ENCODE peak calls at places on chromosomes 13 and 19, in seven cellular contexts. One of them, this sample, is unnamed.

GRCh38 chr13:33087091-33087490 is 70.9 kb downstream of the KL start:
- DNase-seq in uterus: no peak
- DNase-seq in GM13977: no peak
- DNase-seq in omental fat pad: no peak
- DNase-seq in coronary artery: no peak
- DNase-seq in endothelial cell: no peak
- DNase-seq in stomach: no peak
- DNase-seq in this sample: no peak

GRCh38 chr19:33472696-33473624 is 48.6 kb downstream of the PEPD start:
- DNase-seq in uterus: peak; percentile 23
- DNase-seq in stomach: no peak
- DNase-seq in GM13977: no peak
- DNase-seq in endothelial cell: no peak
- DNase-seq in omental fat pad: no peak
- DNase-seq in coronary artery: no peak
- DNase-seq in this sample: no peak

GRCh38 chr19:22945560-22945959 is 57.4 kb downstream of the ZNF728 start:
- DNase-seq in endothelial cell: no peak
- DNase-seq in uterus: no peak
- DNase-seq in omental fat pad: no peak
- DNase-seq in stomach: no peak
- DNase-seq in GM13977: no peak
- DNase-seq in coronary artery: no peak
- DNase-seq in this sample: no peak

GRCh38 chr19:38527466-38528136 is 90.2 kb downstream of the MAP4K1 start:
- DNase-seq in omental fat pad: no peak
- DNase-seq in stomach: no peak
- DNase-seq in coronary artery: no peak
- DNase-seq in GM13977: no peak
- DNase-seq in endothelial cell: no peak
- DNase-seq in uterus: no peak
- DNase-seq in this sample: no peak

GRCh38 chr19:53157601-53158000 is 1.3 kb downstream of the ZNF347 start:
- DNase-seq in coronary artery: no peak
- DNase-seq in stomach: no peak
- DNase-seq in omental fat pad: no peak
- DNase-seq in uterus: no peak
- DNase-seq in GM13977: no peak
- DNase-seq in endothelial cell: peak; percentile 9
- DNase-seq in this sample: no peak

GRCh38 chr13:87052731-87053130 is 618.4 kb upstream of the SLITRK5 start:
- DNase-seq in uterus: no peak
- DNase-seq in coronary artery: no peak
- DNase-seq in GM13977: no peak
- DNase-seq in omental fat pad: no peak
- DNase-seq in stomach: no peak
- DNase-seq in endothelial cell: no peak
- DNase-seq in this sample: no peak

GRCh38 chr13:97346561-97347254 is 87.3 kb upstream of the RAP2A start:
- DNase-seq in stomach: no peak
- DNase-seq in endothelial cell: no peak
- DNase-seq in GM13977: no peak
- DNase-seq in coronary artery: no peak
- DNase-seq in uterus: no peak
- DNase-seq in omental fat pad: no peak
- DNase-seq in this sample: no peak

GRCh38 chr19:23283925-23284324 is 33.7 kb upstream of the ZNF724 start:
- DNase-seq in stomach: peak; percentile 50
- DNase-seq in omental fat pad: peak; percentile 35
- DNase-seq in GM13977: peak; percentile 27
- DNase-seq in coronary artery: no peak
- DNase-seq in endothelial cell: peak; percentile 43
- DNase-seq in uterus: peak; percentile 26
- DNase-seq in this sample: peak; percentile 32

GRCh38 chr13:48542581-48543341 is 9.9 kb upstream of the RCBTB2 start:
- DNase-seq in uterus: peak; percentile 47
- DNase-seq in coronary artery: no peak
- DNase-seq in endothelial cell: peak; percentile 39
- DNase-seq in GM13977: no peak
- DNase-seq in stomach: peak; percentile 58
- DNase-seq in omental fat pad: no peak
- DNase-seq in this sample: peak; percentile 24

GRCh38 chr19:40217027-40217810 is 965 bp downstream of the TTC9B start:
- DNase-seq in endothelial cell: peak; percentile 43
- DNase-seq in GM13977: no peak
- DNase-seq in uterus: no peak
- DNase-seq in coronary artery: no peak
- DNase-seq in stomach: peak; percentile 65
- DNase-seq in omental fat pad: no peak
- DNase-seq in this sample: peak; percentile 89

GRCh38 chr13:24341439-24341838 is 32.1 kb downstream of the C1QTNF9 start:
- DNase-seq in GM13977: no peak
- DNase-seq in stomach: peak; percentile 60
- DNase-seq in endothelial cell: no peak
- DNase-seq in omental fat pad: no peak
- DNase-seq in coronary artery: no peak
- DNase-seq in uterus: no peak
- DNase-seq in this sample: no peak

GRCh38 chr13:99178636-99179035 is 22.0 kb upstream of the UBAC2 start:
- DNase-seq in endothelial cell: no peak
- DNase-seq in uterus: no peak
- DNase-seq in stomach: no peak
- DNase-seq in omental fat pad: no peak
- DNase-seq in GM13977: no peak
- DNase-seq in coronary artery: no peak
- DNase-seq in this sample: no peak

GRCh38 chr19:47716270-47716937 is 3.2 kb downstream of the EHD2 start:
- DNase-seq in uterus: no peak
- DNase-seq in coronary artery: no peak
- DNase-seq in endothelial cell: no peak
- DNase-seq in GM13977: no peak
- DNase-seq in stomach: no peak
- DNase-seq in omental fat pad: no peak
- DNase-seq in this sample: no peak

GRCh38 chr13:108084840-108085239 is 130.5 kb downstream of the LIG4 start:
- DNase-seq in coronary artery: no peak
- DNase-seq in omental fat pad: no peak
- DNase-seq in GM13977: no peak
- DNase-seq in uterus: no peak
- DNase-seq in stomach: no peak
- DNase-seq in endothelial cell: no peak
- DNase-seq in this sample: no peak

GRCh38 chr13:108082481-108082880 is 132.9 kb downstream of the LIG4 start:
- DNase-seq in stomach: no peak
- DNase-seq in uterus: no peak
- DNase-seq in coronary artery: no peak
- DNase-seq in endothelial cell: no peak
- DNase-seq in GM13977: no peak
- DNase-seq in omental fat pad: no peak
- DNase-seq in this sample: no peak

GRCh38 chr13:108087813-108088212 is 127.5 kb downstream of the LIG4 start:
- DNase-seq in uterus: no peak
- DNase-seq in GM13977: no peak
- DNase-seq in omental fat pad: no peak
- DNase-seq in coronary artery: no peak
- DNase-seq in endothelial cell: no peak
- DNase-seq in stomach: no peak
- DNase-seq in this sample: no peak

GRCh38 chr13:108086678-108087077 is 128.7 kb downstream of the LIG4 start:
- DNase-seq in coronary artery: no peak
- DNase-seq in endothelial cell: peak; percentile 8
- DNase-seq in GM13977: no peak
- DNase-seq in stomach: no peak
- DNase-seq in uterus: no peak
- DNase-seq in omental fat pad: no peak
- DNase-seq in this sample: peak; percentile 23

GRCh38 chr13:108083056-108083455 is 132.3 kb downstream of the LIG4 start:
- DNase-seq in stomach: no peak
- DNase-seq in uterus: no peak
- DNase-seq in GM13977: no peak
- DNase-seq in omental fat pad: no peak
- DNase-seq in endothelial cell: no peak
- DNase-seq in coronary artery: no peak
- DNase-seq in this sample: no peak
- TF ChIP-seq CTCF in stomach: no peak
- TF ChIP-seq CTCF in uterus: no peak
- TF ChIP-seq CTCF in GM13977: no peak
- TF ChIP-seq CTCF in omental fat pad: no peak
- TF ChIP-seq CTCF in endothelial cell: no peak
- TF ChIP-seq CTCF in coronary artery: no peak
- TF ChIP-seq CTCF in this sample: no peak

GRCh38 chr13:36675213-36675536 is 1.4 kb downstream of the SERTM1 start:
- DNase-seq in coronary artery: no peak
- DNase-seq in stomach: no peak
- DNase-seq in uterus: no peak
- DNase-seq in GM13977: no peak
- DNase-seq in endothelial cell: no peak
- DNase-seq in omental fat pad: no peak
- DNase-seq in this sample: no peak

GRCh38 chr13:36673352-36673751 is 468 bp upstream of the SERTM1 start:
- DNase-seq in uterus: no peak
- DNase-seq in endothelial cell: no peak
- DNase-seq in stomach: no peak
- DNase-seq in coronary artery: no peak
- DNase-seq in GM13977: no peak
- DNase-seq in omental fat pad: no peak
- DNase-seq in this sample: no peak

GRCh38 chr13:36674337-36675212 is 755 bp downstream of the SERTM1 start:
- DNase-seq in GM13977: no peak
- DNase-seq in coronary artery: no peak
- DNase-seq in stomach: no peak
- DNase-seq in endothelial cell: no peak
- DNase-seq in omental fat pad: no peak
- DNase-seq in uterus: no peak
- DNase-seq in this sample: no peak

GRCh38 chr13:36673838-36674326 is at the start of gene SERTM1:
- DNase-seq in uterus: peak; percentile 74
- DNase-seq in omental fat pad: no peak
- DNase-seq in coronary artery: no peak
- DNase-seq in GM13977: no peak
- DNase-seq in endothelial cell: peak; percentile 50
- DNase-seq in stomach: no peak
- DNase-seq in this sample: no peak
- TF ChIP-seq CTCF in uterus: no peak
- TF ChIP-seq CTCF in omental fat pad: no peak
- TF ChIP-seq CTCF in coronary artery: no peak
- TF ChIP-seq CTCF in GM13977: no peak
- TF ChIP-seq CTCF in endothelial cell: no peak
- TF ChIP-seq CTCF in stomach: no peak
- TF ChIP-seq CTCF in this sample: no peak

DNA sequence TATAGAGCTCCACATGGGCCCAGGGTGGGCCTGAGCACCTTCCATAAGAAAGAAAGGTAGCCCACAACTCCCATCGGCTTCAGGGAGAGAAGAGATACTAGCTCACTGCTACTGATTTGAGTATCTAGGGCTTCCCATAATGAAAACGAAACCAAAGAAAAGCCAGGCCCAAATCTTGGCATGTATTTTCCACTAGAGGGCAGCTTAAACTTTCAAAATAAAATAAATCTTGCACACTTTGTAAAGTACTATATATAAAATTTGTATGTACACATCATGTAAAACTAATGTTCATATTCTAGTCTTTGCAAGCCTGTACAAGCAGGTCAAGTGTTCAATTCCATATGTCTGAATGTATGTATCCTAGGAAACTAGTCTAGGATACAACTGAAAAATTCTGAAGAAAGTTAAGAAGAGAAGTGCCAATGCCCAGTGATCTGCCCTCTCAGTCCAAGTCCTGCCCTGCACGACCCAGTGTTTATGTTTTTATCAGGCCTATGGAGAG is 475.9 kb downstream of the UQCRFS1 start:
- DNase-seq in GM13977: no peak
- DNase-seq in uterus: no peak
- DNase-seq in endothelial cell: no peak
- DNase-seq in coronary artery: no peak
- DNase-seq in stomach: no peak
- DNase-seq in omental fat pad: no peak
- DNase-seq in this sample: peak; percentile 7
- TF ChIP-seq CTCF in GM13977: peak; percentile 28
- TF ChIP-seq CTCF in uterus: peak; percentile 48
- TF ChIP-seq CTCF in endothelial cell: peak; percentile 73
- TF ChIP-seq CTCF in coronary artery: peak; percentile 20
- TF ChIP-seq CTCF in stomach: peak; percentile 13
- TF ChIP-seq CTCF in omental fat pad: no peak
- TF ChIP-seq CTCF in this sample: peak; percentile 42

GRCh38 chr19:8115805-8116396 is 33.5 kb downstream of the FBN3 start:
- DNase-seq in uterus: no peak
- DNase-seq in stomach: no peak
- DNase-seq in coronary artery: no peak
- DNase-seq in GM13977: no peak
- DNase-seq in omental fat pad: no peak
- DNase-seq in endothelial cell: no peak
- DNase-seq in this sample: no peak

GRCh38 chr19:8113017-8113416 is 36.4 kb downstream of the FBN3 start:
- DNase-seq in uterus: no peak
- DNase-seq in omental fat pad: no peak
- DNase-seq in GM13977: no peak
- DNase-seq in coronary artery: no peak
- DNase-seq in endothelial cell: no peak
- DNase-seq in stomach: no peak
- DNase-seq in this sample: peak; percentile 18

GRCh38 chr19:8117991-8118390 is 31.4 kb downstream of the FBN3 start:
- DNase-seq in omental fat pad: no peak
- DNase-seq in endothelial cell: no peak
- DNase-seq in stomach: no peak
- DNase-seq in coronary artery: no peak
- DNase-seq in GM13977: no peak
- DNase-seq in uterus: no peak
- DNase-seq in this sample: no peak

GRCh38 chr19:8120636-8121480 is 28.5 kb downstream of the FBN3 start:
- DNase-seq in uterus: no peak
- DNase-seq in GM13977: no peak
- DNase-seq in omental fat pad: no peak
- DNase-seq in stomach: no peak
- DNase-seq in endothelial cell: no peak
- DNase-seq in coronary artery: no peak
- DNase-seq in this sample: no peak

DNA sequence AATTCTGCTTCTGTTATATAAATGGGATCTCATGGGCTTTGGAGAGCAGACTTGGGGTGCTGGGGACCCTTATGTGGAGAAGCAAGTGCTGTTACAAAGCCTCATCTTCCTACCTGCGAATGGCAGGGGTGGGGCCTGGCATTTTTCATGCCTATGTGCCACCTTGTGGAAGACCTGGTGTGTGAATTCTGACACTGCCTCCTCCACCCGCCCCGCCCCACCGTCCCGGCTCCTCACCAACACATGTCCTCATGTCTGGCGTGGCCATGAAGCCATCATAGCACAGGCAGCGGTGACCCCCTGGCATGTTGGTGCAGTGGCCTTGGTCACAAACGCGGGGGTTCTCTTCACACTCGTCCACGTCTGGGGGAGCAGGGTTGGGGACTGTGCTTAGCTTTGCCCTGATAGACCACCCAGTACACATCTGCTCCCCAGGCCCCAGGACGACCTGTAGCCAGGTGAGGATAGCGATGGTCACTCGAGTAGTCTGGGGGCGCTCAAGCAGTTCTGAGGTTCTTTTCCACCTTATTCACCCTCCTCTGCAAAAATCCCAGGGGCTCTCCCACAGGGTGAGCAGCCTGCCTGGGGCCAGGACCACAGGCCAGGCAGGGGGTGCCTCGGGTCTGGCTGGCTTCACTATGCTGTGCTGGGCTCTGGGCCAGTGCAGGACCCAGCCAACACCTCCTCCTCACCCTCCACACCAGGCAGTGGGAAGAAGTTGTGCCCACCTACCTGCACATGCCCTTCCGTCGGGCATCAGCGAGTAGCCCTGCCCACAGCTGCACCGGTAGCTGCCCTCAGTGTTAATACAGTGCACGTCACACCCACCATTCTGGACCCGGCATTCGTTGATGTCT is 32.7 kb downstream of the FBN3 start:
- DNase-seq in endothelial cell: no peak
- DNase-seq in uterus: no peak
- DNase-seq in GM13977: no peak
- DNase-seq in stomach: no peak
- DNase-seq in coronary artery: no peak
- DNase-seq in omental fat pad: no peak
- DNase-seq in this sample: peak; percentile 44
- TF ChIP-seq CTCF in endothelial cell: no peak
- TF ChIP-seq CTCF in uterus: no peak
- TF ChIP-seq CTCF in GM13977: no peak
- TF ChIP-seq CTCF in stomach: no peak
- TF ChIP-seq CTCF in coronary artery: no peak
- TF ChIP-seq CTCF in omental fat pad: no peak
- TF ChIP-seq CTCF in this sample: no peak